ENCODE peak calls at places on chromosomes 5 and 9, in six cellular contexts. J is A673, A is tibial artery, K is lower leg skin, Z is heart right ventricle, F is B cell. P is an unnamed sample.

GRCh38 chr5:120913396-120913795 is 449.3 kb downstream of the PRR16 start:
- DNase-seq in J (no peak), F (no peak), A (no peak), Z (no peak), K (no peak), P (no peak)

GRCh38 chr5:61450880-61451279 is 118.8 kb downstream of the ZSWIM6 start:
- DNase-seq in Z (no peak), J (peak; percentile 66), A (no peak), K (no peak), F (no peak), P (no peak)

GRCh38 chr9:76835571-76836283 is 70.2 kb downstream of the PRUNE2 start:
- DNase-seq in J (no peak), Z (no peak), A (no peak), K (no peak), F (no peak), P (no peak)

GRCh38 chr9:100884518-100884917 is 144.0 kb upstream of the PLPPR1 start:
- DNase-seq in F (no peak), A (no peak), J (no peak), Z (no peak), K (no peak), P (no peak)

GRCh38 chr9:5146241-5146640 is 39.2 kb downstream of the INSL6 start:
- DNase-seq in Z (no peak), J (no peak), F (no peak), K (no peak), A (no peak), P (no peak)

GRCh38 chr5:171747061-171747859 is 38.4 kb upstream of the SMIM23 start:
- DNase-seq in J (no peak), Z (no peak), A (no peak), F (no peak), K (no peak), P (no peak)

GRCh38 chr5:174545926-174546325 is 178.5 kb upstream of the MSX2 start:
- DNase-seq in J (no peak), Z (no peak), K (no peak), F (no peak), A (no peak), P (no peak)

GRCh38 chr5:180402716-180403115 is 49.6 kb upstream of the GFPT2 start:
- DNase-seq in Z (no peak), F (no peak), A (no peak), J (no peak), K (no peak), P (no peak)

GRCh38 chr9:121738969-121739368 is 87.5 kb downstream of the DAB2IP start:
- DNase-seq in J (no peak), F (no peak), K (no peak), A (peak; percentile 51), Z (no peak), P (no peak)

GRCh38 chr9:134626576-134627416 is 14.8 kb upstream of the COL5A1 start:
- DNase-seq in Z (no peak), A (no peak), K (no peak), F (no peak), J (peak; percentile 83), P (no peak)

GRCh38 chr9:2992427-2992826 is 148.5 kb upstream of the PUM3 start:
- DNase-seq in A (no peak), K (no peak), J (no peak), F (no peak), Z (no peak), P (no peak)

DNA sequence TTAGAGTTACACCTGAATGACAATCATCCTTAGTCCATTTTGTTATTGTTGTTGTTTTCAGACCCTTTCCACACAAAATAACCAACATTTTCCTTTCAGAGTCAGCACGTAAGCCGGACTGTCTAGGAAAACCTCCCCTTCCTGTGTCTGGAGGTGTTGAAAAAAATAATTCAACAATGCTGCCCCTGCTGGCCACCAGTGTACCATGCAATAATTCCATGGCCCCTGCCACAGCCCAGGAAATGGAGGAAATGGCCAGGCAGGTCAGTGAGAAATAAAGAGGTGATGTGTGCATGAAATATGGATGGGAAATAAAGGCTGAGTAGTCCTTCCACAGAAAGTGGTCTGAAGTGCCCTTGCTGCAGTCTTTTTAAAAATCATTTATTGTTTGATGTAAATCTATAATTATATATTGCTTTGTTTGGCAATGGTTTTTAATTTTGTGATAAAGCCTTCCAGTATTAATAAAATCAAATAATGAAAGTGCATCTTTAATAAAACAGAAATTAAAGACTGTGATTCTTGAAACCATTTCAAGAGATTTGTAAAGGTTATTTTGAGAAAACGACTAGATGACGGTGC is 152.8 kb upstream of the PAPPA start:
- DNase-seq in K (no peak), A (no peak), Z (no peak), F (no peak), J (peak; percentile 35), P (no peak)
- TF ChIP-seq CTCF in K (no peak), A (peak; percentile 28), Z (peak; percentile 47), F (peak; percentile 27), J (peak; percentile 66), P (no peak)

GRCh38 chr5:128498844-128499455 is 39.1 kb downstream of the FBN2 start:
- DNase-seq in K (no peak), J (peak; percentile 55), A (no peak), Z (no peak), F (no peak), P (no peak)
- TF ChIP-seq CTCF in K (no peak), J (peak; percentile 47), A (no peak), Z (peak; percentile 71), F (no peak), P (no peak)

GRCh38 chr9:94861589-94862241 is 135.2 kb downstream of the AOPEP start:
- DNase-seq in Z (no peak), F (no peak), A (no peak), J (no peak), K (no peak), P (no peak)
- TF ChIP-seq CTCF in Z (no peak), F (no peak), A (no peak), J (no peak), K (no peak), P (no peak)

GRCh38 chr9:79233542-79233941 is 338.2 kb upstream of the TLE4 start:
- DNase-seq in F (no peak), Z (no peak), A (no peak), K (no peak), J (peak; percentile 29), P (no peak)
- TF ChIP-seq CTCF in F (no peak), Z (peak; percentile 13), A (no peak), K (no peak), J (peak; percentile 39), P (no peak)

DNA sequence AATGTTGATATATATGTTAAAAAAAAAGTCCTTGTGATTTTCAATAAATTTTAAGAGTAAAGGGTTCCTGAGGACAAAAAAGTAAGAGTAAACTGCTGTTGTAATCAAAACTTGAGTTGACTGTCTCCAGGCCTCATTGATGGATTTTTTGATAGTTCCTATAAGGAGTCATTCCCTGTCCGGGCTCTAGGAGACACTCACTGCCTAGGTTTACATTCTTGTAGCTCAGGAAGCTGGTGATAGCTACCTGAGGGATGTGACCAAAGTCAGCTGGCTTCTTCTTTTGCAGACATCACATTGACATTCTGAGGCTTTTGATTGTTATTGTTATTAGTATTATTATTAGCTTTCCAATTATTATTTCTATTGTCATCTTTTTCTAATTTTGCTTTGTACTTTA is 116.5 kb upstream of the FBXL7 start:
- DNase-seq in Z (no peak), J (peak; percentile 6), A (no peak), F (no peak), K (no peak), P (no peak)
- TF ChIP-seq CTCF in Z (peak; percentile 56), J (peak; percentile 31), A (peak; percentile 47), F (no peak), K (no peak), P (no peak)

DNA sequence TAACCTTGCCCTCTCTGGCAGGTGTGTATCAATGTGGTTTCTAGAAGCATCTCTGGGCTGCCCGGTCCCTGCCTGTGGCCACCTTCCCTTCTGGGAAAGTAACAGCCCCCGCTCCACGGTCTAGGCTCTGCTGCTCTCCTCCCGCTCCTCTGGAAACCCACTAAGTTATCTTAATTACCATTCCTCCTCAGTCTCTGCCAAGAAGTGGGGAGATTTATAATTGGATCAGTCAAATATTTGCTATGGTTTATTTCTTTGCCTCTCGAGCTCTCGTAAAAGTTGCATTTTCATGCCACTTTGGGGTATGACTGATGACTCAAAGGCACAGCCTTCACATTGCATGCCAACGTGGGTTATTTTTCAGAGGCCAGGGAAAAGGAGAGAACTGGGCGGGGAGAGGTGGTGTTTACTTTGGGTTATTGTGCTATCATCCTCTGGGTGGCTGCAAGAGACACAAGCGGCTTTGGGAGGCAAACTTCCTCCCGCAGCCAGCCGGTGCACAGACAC is 205.3 kb upstream of the WWC1 start:
- DNase-seq in K (no peak), J (peak; percentile 95), A (no peak), F (no peak), Z (no peak), P (no peak)
- TF ChIP-seq CTCF in K (no peak), J (peak; percentile 44), A (no peak), F (no peak), Z (no peak), P (no peak)

GRCh38 chr5:35430381-35431162 is 187.1 kb upstream of the SPEF2 start:
- DNase-seq in K (no peak), F (no peak), J (no peak), A (no peak), Z (no peak), P (no peak)

GRCh38 chr5:35440409-35440808 is 177.3 kb upstream of the SPEF2 start:
- DNase-seq in K (no peak), J (no peak), F (no peak), A (no peak), Z (no peak), P (no peak)

GRCh38 chr5:35438786-35439185 is 178.9 kb upstream of the SPEF2 start:
- DNase-seq in J (no peak), Z (no peak), K (no peak), A (no peak), F (no peak), P (no peak)

GRCh38 chr5:35438288-35438687 is 179.4 kb upstream of the SPEF2 start:
- DNase-seq in J (no peak), K (no peak), F (no peak), Z (no peak), A (no peak), P (no peak)

GRCh38 chr5:35436441-35437057 is 181.1 kb upstream of the SPEF2 start:
- DNase-seq in F (no peak), Z (no peak), K (no peak), J (peak; percentile 55), A (no peak), P (no peak)
- TF ChIP-seq CTCF in F (no peak), Z (peak; percentile 57), K (no peak), J (peak; percentile 75), A (peak; percentile 32), P (no peak)

GRCh38 chr5:159642379-159642778 is 273.9 kb upstream of the ADRA1B start:
- DNase-seq in A (no peak), K (no peak), F (no peak), J (no peak), Z (no peak), P (no peak)
- TF ChIP-seq CTCF in A (no peak), K (no peak), F (no peak), J (no peak), Z (no peak), P (no peak)

GRCh38 chr5:86806206-86806605 is 188.5 kb downstream of the COX7C start:
- DNase-seq in K (no peak), F (no peak), J (no peak), Z (no peak), A (no peak), P (no peak)

GRCh38 chr5:86807046-86807712 is 189.4 kb downstream of the COX7C start:
- DNase-seq in F (no peak), Z (no peak), A (no peak), J (peak; percentile 54), K (no peak), P (no peak)
- TF ChIP-seq CTCF in F (no peak), Z (peak; percentile 20), A (no peak), J (peak; percentile 31), K (no peak), P (no peak)